ENCODE peak calls at places on chromosomes 4 and X, in six cellular contexts. F is H9, G is PC-3, I is mammary epithelial cell, W is SK-N-SH, M is HepG2. P is an unnamed sample.

GRCh38 chr4:123453006-123453685 is 56.6 kb downstream of the SPRY1 start:
- DNase-seq in F (no peak), G (no peak), I (peak; percentile 35), W (no peak), M (no peak), P (no peak)

GRCh38 chr4:79682801-79683217 is 274.8 kb upstream of the GK2 start:
- DNase-seq in F (no peak), G (no peak), I (no peak), W (no peak), M (no peak), P (no peak)

GRCh38 chr4:158809611-158810486 is 41.0 kb downstream of the FNIP2 start:
- DNase-seq in F (no peak), G (peak; percentile 77), I (peak; percentile 58), W (no peak), M (no peak), P (peak; percentile 72)

GRCh38 chr4:127708985-127709384 is 21.2 kb upstream of the SLC25A31 start:
- DNase-seq in F (no peak), G (peak; percentile 96), I (peak; percentile 98), W (no peak), M (peak; percentile 65), P (no peak)

GRCh38 chr4:38832206-38832605 is 24.4 kb downstream of the TLR6 start:
- DNase-seq in F (no peak), G (no peak), I (no peak), W (no peak), M (no peak), P (no peak)

GRCh38 chr4:87100093-87100634 is 120.3 kb downstream of the KLHL8 start:
- DNase-seq in F (no peak), G (peak; percentile 2), I (no peak), W (no peak), M (peak; percentile 13), P (no peak)

GRCh38 chr4:153468587-153468986 is 2.4 kb downstream of the TMEM131L start:
- DNase-seq in F (no peak), G (no peak), I (no peak), W (peak; percentile 53), M (no peak), P (peak; percentile 94)

GRCh38 chrX:74465424-74465823 is 44.1 kb downstream of the SLC16A2 start:
- DNase-seq in F (no peak), G (no peak), I (no peak), W (no peak), M (no peak), P (no peak)

GRCh38 chr4:40916880-40917279 is 167.1 kb downstream of the NSUN7 start:
- DNase-seq in F (peak; percentile 82), G (peak; percentile 23), I (no peak), W (no peak), M (peak; percentile 27), P (peak; percentile 41)

GRCh38 chr4:125011646-125012045 is 299.1 kb upstream of the ANKRD50 start:
- DNase-seq in F (no peak), G (no peak), I (no peak), W (no peak), M (no peak), P (no peak)

GRCh38 chr4:174256277-174256713 is 27.2 kb downstream of the FBXO8 start:
- DNase-seq in F (no peak), G (peak; percentile 50), I (peak; percentile 11), W (no peak), M (no peak), P (no peak)

DNA sequence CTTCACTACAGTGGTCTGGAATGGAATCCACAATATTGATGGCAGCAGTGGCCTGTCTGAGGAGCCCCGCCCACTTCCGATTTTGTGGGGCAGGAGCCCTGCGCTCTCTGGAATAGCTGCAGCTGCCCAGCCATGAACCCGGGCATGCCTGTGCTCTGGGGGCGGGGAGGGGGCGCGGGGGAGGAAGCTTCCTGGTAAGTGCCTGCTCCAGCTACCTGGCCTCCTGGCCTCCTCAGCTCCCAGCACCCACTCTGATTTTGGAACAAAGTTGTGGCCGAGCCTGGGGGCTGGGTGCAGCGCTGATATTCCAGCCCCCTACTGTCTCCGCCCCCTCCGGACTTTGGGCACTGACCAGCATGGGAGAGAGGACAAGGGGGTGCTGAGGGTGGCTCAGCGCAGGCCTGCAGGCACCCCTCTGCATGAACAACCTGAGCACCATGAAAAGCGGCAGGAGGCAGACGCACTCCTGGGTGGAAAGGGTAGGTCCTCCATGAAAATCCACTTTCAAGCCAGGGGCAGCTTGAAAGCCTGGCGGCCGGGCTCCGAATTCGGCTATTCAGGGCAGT is 972.7 kb upstream of the AGA start:
- DNase-seq in F (no peak), G (no peak), I (no peak), W (peak; percentile 1), M (no peak), P (no peak)
- H3K27ac ChIP-seq in F (no peak overlapping the region), G (no peak overlapping the region), I (no peak overlapping the region), W (no peak overlapping the region), M (no peak overlapping the region), P (no peak overlapping the region)

GRCh38 chr4:89420507-89420906 is 112.9 kb upstream of the GPRIN3 start:
- DNase-seq in F (no peak), G (no peak), I (no peak), W (no peak), M (no peak), P (no peak)
- H3K4me2 ChIP-seq in F (no peak overlapping the region), G (no peak overlapping the region), I (no peak overlapping the region), W (no peak overlapping the region), M (no peak overlapping the region), P (no peak overlapping the region)

DNA sequence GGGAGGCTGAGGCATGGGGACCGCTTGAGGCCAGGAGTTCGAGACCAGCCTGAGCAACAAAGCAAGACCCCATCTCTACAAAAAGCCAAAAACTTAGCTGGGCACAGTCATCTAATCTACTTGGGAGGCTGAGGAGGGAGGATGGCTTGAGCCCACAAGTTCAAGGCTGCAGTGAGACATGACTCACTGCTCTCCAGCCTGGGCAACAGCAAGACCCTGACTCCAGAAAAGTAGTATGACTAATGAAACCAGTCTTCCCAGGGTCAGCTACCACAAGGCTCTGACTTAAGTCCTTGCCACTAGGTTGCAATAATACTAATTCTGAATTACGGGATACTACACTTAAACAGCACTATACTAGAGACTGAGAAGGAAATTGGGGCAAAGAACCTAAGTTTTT is 33.1 kb downstream of the ERVMER34-1 start:
- DNase-seq in F (no peak), G (peak; percentile 50), I (peak; percentile 32), W (no peak), M (no peak), P (no peak)
- TF ChIP-seq CTCF in F (no peak), G (no peak), I (no peak), W (no peak), M (no peak), P (no peak)

GRCh38 chrX:22467571-22467970 is 194.9 kb downstream of the CBLL2 start:
- DNase-seq in F (no peak), G (no peak), I (no peak), W (no peak), M (no peak), P (no peak)
- H3K27ac ChIP-seq in F (no peak overlapping the region), G (no peak overlapping the region), I (no peak overlapping the region), W (no peak overlapping the region), M (no peak overlapping the region), P (no peak overlapping the region)

GRCh38 chr4:145102619-145103018 is 4.5 kb downstream of the ABCE1 start:
- DNase-seq in F (no peak), G (no peak), I (no peak), W (no peak), M (no peak), P (no peak)
- H3K4me2 ChIP-seq in F (no peak overlapping the region), G (peak overlapping the region; percentile 31), I (no peak overlapping the region), W (no peak overlapping the region), M (peak overlapping the region; percentile 30), P (peak overlapping the region; percentile 79)

DNA sequence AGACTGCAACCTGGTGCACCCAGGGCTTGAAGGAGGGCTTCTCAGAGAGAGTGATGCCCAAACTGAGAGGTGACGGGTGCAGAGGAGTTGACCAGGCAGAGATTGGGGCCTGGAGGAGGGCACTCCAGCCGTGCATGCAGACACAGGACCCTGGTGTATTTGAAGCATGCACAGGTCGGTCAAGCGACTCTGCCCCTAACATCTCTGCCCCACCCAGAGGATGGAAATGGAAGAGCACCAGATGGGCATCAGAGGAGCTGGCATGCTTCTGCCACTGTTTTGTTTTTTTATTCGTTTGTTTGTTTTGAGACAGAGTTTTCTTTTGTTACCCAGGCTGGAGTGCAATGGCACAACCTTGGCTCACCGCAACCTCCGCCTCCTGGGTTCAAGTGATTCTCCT is 320.9 kb downstream of the EVC2 start:
- DNase-seq in F (no peak), G (peak; percentile 8), I (no peak), W (no peak), M (no peak), P (no peak)
- TF ChIP-seq CTCF in F (peak; percentile 46), G (peak; percentile 40), I (no peak), W (no peak), M (no peak), P (no peak)

GRCh38 chr4:150236626-150237025 is 158.4 kb downstream of the DCLK2 start:
- DNase-seq in F (no peak), G (peak; percentile 9), I (no peak), W (no peak), M (no peak), P (no peak)

GRCh38 chr4:150235795-150236385 is 157.6 kb downstream of the DCLK2 start:
- DNase-seq in F (no peak), G (no peak), I (no peak), W (no peak), M (no peak), P (no peak)

GRCh38 chr4:150238591-150238990 is 160.3 kb downstream of the DCLK2 start:
- DNase-seq in F (no peak), G (no peak), I (no peak), W (no peak), M (no peak), P (no peak)

GRCh38 chr4:150235317-150235716 is 157.1 kb downstream of the DCLK2 start:
- DNase-seq in F (no peak), G (no peak), I (no peak), W (no peak), M (no peak), P (no peak)

DNA sequence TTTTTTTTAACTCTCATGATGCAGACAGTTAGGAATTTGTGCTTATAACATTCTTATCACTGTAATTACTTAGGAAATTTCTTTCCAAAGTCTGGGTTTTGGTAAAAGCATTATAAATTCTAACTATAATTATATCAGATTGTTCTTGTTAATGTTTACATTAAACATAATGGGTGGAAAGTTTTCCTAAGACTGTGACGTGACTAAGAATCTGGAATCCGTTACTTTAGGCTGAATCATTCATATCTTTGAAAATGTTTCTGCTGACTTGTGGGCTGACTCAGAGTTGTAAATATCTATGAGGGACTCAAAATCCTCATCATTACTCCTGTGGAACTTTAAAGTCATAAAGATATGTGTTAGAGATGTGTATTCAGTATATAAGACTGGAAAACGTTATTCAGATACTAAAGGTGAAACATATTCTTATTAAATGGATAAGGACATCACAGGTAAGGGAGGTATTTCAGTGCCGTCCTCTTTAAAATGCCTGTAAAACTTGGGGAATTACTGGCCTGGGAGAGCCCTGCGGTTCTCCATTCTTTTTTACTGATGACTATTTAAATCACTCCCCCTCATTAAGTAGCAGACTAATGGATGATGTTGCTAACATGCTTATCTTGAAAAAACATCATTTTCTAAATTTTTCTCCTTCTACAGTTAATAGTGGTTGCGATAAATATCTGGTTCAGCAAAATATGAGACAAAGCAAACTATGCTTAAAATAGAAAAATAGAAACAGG is 159.0 kb downstream of the DCLK2 start:
- DNase-seq in F (no peak), G (peak; percentile 84), I (peak; percentile 75), W (no peak), M (no peak), P (no peak)
- H3K27ac ChIP-seq in F (no peak overlapping the region), G (peak overlapping the region; percentile 82), I (peak overlapping the region; percentile 3), W (peak overlapping the region; percentile 89), M (no peak overlapping the region), P (no peak overlapping the region)

DNA sequence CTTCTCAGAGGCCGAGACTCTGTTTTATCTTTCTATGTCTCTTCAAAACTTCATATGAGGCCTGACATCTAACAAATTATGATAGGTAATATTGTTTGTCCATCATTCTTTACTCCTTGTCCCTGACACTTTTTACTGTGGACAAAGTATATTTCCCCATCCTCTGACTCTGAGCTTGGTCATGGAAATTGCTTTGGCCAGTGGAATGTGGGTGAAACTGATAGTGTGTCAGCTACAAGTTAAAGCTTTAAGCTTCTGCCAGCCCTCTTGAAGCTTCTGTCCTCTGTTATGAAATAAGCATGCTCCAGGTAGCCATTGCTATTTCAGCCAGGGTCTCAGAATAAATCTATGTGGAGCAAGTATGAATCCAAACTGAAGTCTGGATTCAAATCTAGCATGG is 604.6 kb downstream of the BCOR start:
- DNase-seq in F (no peak), G (no peak), I (no peak), W (no peak), M (no peak), P (no peak)
- H3K4me2 ChIP-seq in F (no peak overlapping the region), G (no peak overlapping the region), I (no peak overlapping the region), W (no peak overlapping the region), M (no peak overlapping the region), P (no peak overlapping the region)

P was measured in OCI-LY7.